ENCODE peak calls at places on chromosomes 2 and 18, in seven cellular contexts. One of them, this sample, is unnamed.

GRCh38 chr2:147572622-147573021 is 272.2 kb upstream of the ACVR2A start:
- DNase-seq in HCT116: no peak
- DNase-seq in CD8-positive, alpha-beta memory T cell: no peak
- DNase-seq in IMR-90: no peak
- DNase-seq in upper lobe of right lung: no peak
- DNase-seq in left lung: no peak
- DNase-seq in A549: no peak
- DNase-seq in this sample: no peak

GRCh38 chr2:158968396-158969161 is at the start of gene TANC1:
- DNase-seq in HCT116: peak
- DNase-seq in left lung: peak
- DNase-seq in IMR-90: peak
- DNase-seq in CD8-positive, alpha-beta memory T cell: peak
- DNase-seq in A549: peak
- DNase-seq in upper lobe of right lung: peak
- DNase-seq in this sample: peak

GRCh38 chr2:162403884-162404283 is 60.0 kb downstream of the GCA start:
- DNase-seq in left lung: no peak
- DNase-seq in HCT116: no peak
- DNase-seq in CD8-positive, alpha-beta memory T cell: no peak
- DNase-seq in upper lobe of right lung: no peak
- DNase-seq in IMR-90: peak
- DNase-seq in A549: no peak
- DNase-seq in this sample: no peak

GRCh38 chr2:144111443-144111842 is 408.5 kb downstream of the ZEB2 start:
- DNase-seq in HCT116: no peak
- DNase-seq in A549: no peak
- DNase-seq in CD8-positive, alpha-beta memory T cell: no peak
- DNase-seq in left lung: no peak
- DNase-seq in IMR-90: peak
- DNase-seq in upper lobe of right lung: no peak
- DNase-seq in this sample: no peak

GRCh38 chr2:86185517-86186212 is 9.6 kb downstream of the IMMT start:
- DNase-seq in HCT116: no peak
- DNase-seq in IMR-90: no peak
- DNase-seq in upper lobe of right lung: no peak
- DNase-seq in left lung: no peak
- DNase-seq in CD8-positive, alpha-beta memory T cell: peak
- DNase-seq in A549: no peak
- DNase-seq in this sample: peak

GRCh38 chr2:162072181-162072702 is 1.8 kb downstream of the DPP4 start:
- DNase-seq in left lung: no peak
- DNase-seq in CD8-positive, alpha-beta memory T cell: no peak
- DNase-seq in upper lobe of right lung: no peak
- DNase-seq in A549: no peak
- DNase-seq in IMR-90: peak
- DNase-seq in HCT116: no peak
- DNase-seq in this sample: peak

GRCh38 chr18:26719909-26720308 is 145.6 kb downstream of the AQP4 start:
- DNase-seq in left lung: no peak
- DNase-seq in upper lobe of right lung: no peak
- DNase-seq in A549: no peak
- DNase-seq in CD8-positive, alpha-beta memory T cell: no peak
- DNase-seq in HCT116: no peak
- DNase-seq in IMR-90: no peak
- DNase-seq in this sample: no peak

GRCh38 chr2:65800998-65801397 is 368.6 kb upstream of the SPRED2 start:
- DNase-seq in A549: peak
- DNase-seq in HCT116: peak
- DNase-seq in left lung: no peak
- DNase-seq in CD8-positive, alpha-beta memory T cell: no peak
- DNase-seq in upper lobe of right lung: no peak
- DNase-seq in IMR-90: peak
- DNase-seq in this sample: peak

GRCh38 chr2:28994679-28995078 is 13.6 kb downstream of the TOGARAM2 start:
- DNase-seq in left lung: no peak
- DNase-seq in CD8-positive, alpha-beta memory T cell: no peak
- DNase-seq in upper lobe of right lung: no peak
- DNase-seq in HCT116: no peak
- DNase-seq in IMR-90: no peak
- DNase-seq in A549: no peak
- DNase-seq in this sample: no peak

GRCh38 chr2:72953976-72954375 is 36.7 kb downstream of the EMX1 start:
- DNase-seq in A549: no peak
- DNase-seq in IMR-90: no peak
- DNase-seq in left lung: no peak
- DNase-seq in HCT116: no peak
- DNase-seq in CD8-positive, alpha-beta memory T cell: no peak
- DNase-seq in upper lobe of right lung: no peak
- DNase-seq in this sample: peak

GRCh38 chr2:72953528-72953927 is 36.2 kb downstream of the EMX1 start:
- DNase-seq in CD8-positive, alpha-beta memory T cell: no peak
- DNase-seq in IMR-90: no peak
- DNase-seq in left lung: no peak
- DNase-seq in HCT116: no peak
- DNase-seq in A549: no peak
- DNase-seq in upper lobe of right lung: no peak
- DNase-seq in this sample: no peak

GRCh38 chr2:72955188-72956049 is 38.1 kb downstream of the EMX1 start:
- DNase-seq in A549: no peak
- DNase-seq in left lung: no peak
- DNase-seq in upper lobe of right lung: no peak
- DNase-seq in HCT116: no peak
- DNase-seq in IMR-90: no peak
- DNase-seq in CD8-positive, alpha-beta memory T cell: no peak
- DNase-seq in this sample: no peak

GRCh38 chr2:72956050-72956395 is 38.7 kb downstream of the EMX1 start:
- DNase-seq in upper lobe of right lung: no peak
- DNase-seq in A549: no peak
- DNase-seq in left lung: no peak
- DNase-seq in HCT116: no peak
- DNase-seq in CD8-positive, alpha-beta memory T cell: no peak
- DNase-seq in IMR-90: no peak
- DNase-seq in this sample: no peak

GRCh38 chr2:72954376-72955187 is 37.3 kb downstream of the EMX1 start:
- DNase-seq in left lung: no peak
- DNase-seq in IMR-90: no peak
- DNase-seq in upper lobe of right lung: no peak
- DNase-seq in HCT116: no peak
- DNase-seq in A549: no peak
- DNase-seq in CD8-positive, alpha-beta memory T cell: no peak
- DNase-seq in this sample: no peak
- H3K4me3 ChIP-seq in left lung: no peak
- H3K4me3 ChIP-seq in IMR-90: no peak
- H3K4me3 ChIP-seq in upper lobe of right lung: no peak
- H3K4me3 ChIP-seq in HCT116: no peak
- H3K4me3 ChIP-seq in A549: no peak
- H3K4me3 ChIP-seq in CD8-positive, alpha-beta memory T cell: peak
- H3K4me3 ChIP-seq in this sample: no peak

GRCh38 chr2:38719706-38720105 is 31.5 kb downstream of the SRSF7 start:
- DNase-seq in left lung: no peak
- DNase-seq in upper lobe of right lung: no peak
- DNase-seq in HCT116: no peak
- DNase-seq in IMR-90: no peak
- DNase-seq in CD8-positive, alpha-beta memory T cell: no peak
- DNase-seq in A549: no peak
- DNase-seq in this sample: no peak
- H3K27ac ChIP-seq in left lung: peak
- H3K27ac ChIP-seq in upper lobe of right lung: peak
- H3K27ac ChIP-seq in HCT116: no peak
- H3K27ac ChIP-seq in IMR-90: no peak
- H3K27ac ChIP-seq in CD8-positive, alpha-beta memory T cell: no peak
- H3K27ac ChIP-seq in A549: peak
- H3K27ac ChIP-seq in this sample: no peak

GRCh38 chr2:70938580-70938938 is 2.9 kb downstream of the ATP6V1B1 start:
- DNase-seq in left lung: no peak
- DNase-seq in IMR-90: no peak
- DNase-seq in upper lobe of right lung: peak
- DNase-seq in A549: no peak
- DNase-seq in CD8-positive, alpha-beta memory T cell: no peak
- DNase-seq in HCT116: no peak
- DNase-seq in this sample: no peak
- H3K4me3 ChIP-seq in left lung: no peak
- H3K4me3 ChIP-seq in IMR-90: no peak
- H3K4me3 ChIP-seq in upper lobe of right lung: no peak
- H3K4me3 ChIP-seq in A549: no peak
- H3K4me3 ChIP-seq in CD8-positive, alpha-beta memory T cell: no peak
- H3K4me3 ChIP-seq in HCT116: no peak
- H3K4me3 ChIP-seq in this sample: no peak

GRCh38 chr2:97717618-97718005 is 4.2 kb downstream of the ZAP70 start:
- DNase-seq in A549: no peak
- DNase-seq in IMR-90: no peak
- DNase-seq in upper lobe of right lung: no peak
- DNase-seq in HCT116: no peak
- DNase-seq in left lung: peak
- DNase-seq in CD8-positive, alpha-beta memory T cell: no peak
- DNase-seq in this sample: no peak
- H3K27ac ChIP-seq in A549: no peak
- H3K27ac ChIP-seq in IMR-90: no peak
- H3K27ac ChIP-seq in upper lobe of right lung: no peak
- H3K27ac ChIP-seq in HCT116: no peak
- H3K27ac ChIP-seq in left lung: no peak
- H3K27ac ChIP-seq in CD8-positive, alpha-beta memory T cell: peak
- H3K27ac ChIP-seq in this sample: peak

DNA sequence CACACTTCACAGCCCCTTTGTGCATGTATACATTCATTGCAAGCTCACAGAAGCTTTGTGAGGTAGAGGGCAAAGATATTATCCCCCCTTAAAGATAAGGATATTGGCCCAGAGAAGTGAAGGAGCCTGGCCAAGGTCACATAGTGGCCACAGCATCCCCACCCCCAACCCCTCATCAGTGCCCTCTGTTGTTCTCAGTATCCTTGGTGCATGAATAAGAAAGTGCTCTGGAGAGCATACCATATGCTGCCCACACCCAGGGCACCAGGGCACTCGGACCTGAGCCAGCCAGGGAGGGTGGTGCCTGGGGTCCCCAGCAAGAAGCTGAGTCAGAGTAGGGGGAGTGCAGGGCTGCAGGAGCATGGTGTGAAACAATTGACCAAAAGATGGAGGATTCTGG is 3.3 kb downstream of the DYSF start:
- DNase-seq in A549: no peak
- DNase-seq in left lung: no peak
- DNase-seq in upper lobe of right lung: no peak
- DNase-seq in HCT116: no peak
- DNase-seq in IMR-90: no peak
- DNase-seq in CD8-positive, alpha-beta memory T cell: no peak
- DNase-seq in this sample: peak
- H3K4me3 ChIP-seq in A549: no peak
- H3K4me3 ChIP-seq in left lung: peak
- H3K4me3 ChIP-seq in upper lobe of right lung: no peak
- H3K4me3 ChIP-seq in HCT116: no peak
- H3K4me3 ChIP-seq in IMR-90: no peak
- H3K4me3 ChIP-seq in CD8-positive, alpha-beta memory T cell: no peak
- H3K4me3 ChIP-seq in this sample: no peak

GRCh38 chr2:46801731-46802664 is 113.6 kb downstream of the MCFD2 start:
- DNase-seq in HCT116: no peak
- DNase-seq in upper lobe of right lung: no peak
- DNase-seq in CD8-positive, alpha-beta memory T cell: no peak
- DNase-seq in left lung: no peak
- DNase-seq in IMR-90: peak
- DNase-seq in A549: no peak
- DNase-seq in this sample: no peak

GRCh38 chr2:46804794-46805193 is 110.8 kb downstream of the MCFD2 start:
- DNase-seq in left lung: no peak
- DNase-seq in IMR-90: peak
- DNase-seq in upper lobe of right lung: no peak
- DNase-seq in A549: no peak
- DNase-seq in CD8-positive, alpha-beta memory T cell: no peak
- DNase-seq in HCT116: no peak
- DNase-seq in this sample: no peak

GRCh38 chr2:46803911-46804670 is 111.5 kb downstream of the MCFD2 start:
- DNase-seq in upper lobe of right lung: no peak
- DNase-seq in CD8-positive, alpha-beta memory T cell: no peak
- DNase-seq in HCT116: peak
- DNase-seq in A549: peak
- DNase-seq in IMR-90: peak
- DNase-seq in left lung: no peak
- DNase-seq in this sample: no peak

GRCh38 chr2:46802665-46803550 is 112.7 kb downstream of the MCFD2 start:
- DNase-seq in IMR-90: no peak
- DNase-seq in left lung: no peak
- DNase-seq in A549: no peak
- DNase-seq in upper lobe of right lung: no peak
- DNase-seq in HCT116: no peak
- DNase-seq in CD8-positive, alpha-beta memory T cell: no peak
- DNase-seq in this sample: peak

GRCh38 chr2:46803551-46803885 is 112.1 kb downstream of the MCFD2 start:
- DNase-seq in HCT116: no peak
- DNase-seq in A549: no peak
- DNase-seq in left lung: no peak
- DNase-seq in IMR-90: no peak
- DNase-seq in CD8-positive, alpha-beta memory T cell: no peak
- DNase-seq in upper lobe of right lung: no peak
- DNase-seq in this sample: no peak
- H3K27ac ChIP-seq in HCT116: peak
- H3K27ac ChIP-seq in A549: peak
- H3K27ac ChIP-seq in left lung: no peak
- H3K27ac ChIP-seq in IMR-90: peak
- H3K27ac ChIP-seq in CD8-positive, alpha-beta memory T cell: no peak
- H3K27ac ChIP-seq in upper lobe of right lung: no peak
- H3K27ac ChIP-seq in this sample: no peak

GRCh38 chr2:229865033-229865432 is 56.8 kb downstream of the TRIP12 start:
- DNase-seq in CD8-positive, alpha-beta memory T cell: no peak
- DNase-seq in HCT116: no peak
- DNase-seq in IMR-90: no peak
- DNase-seq in A549: no peak
- DNase-seq in upper lobe of right lung: no peak
- DNase-seq in left lung: no peak
- DNase-seq in this sample: no peak

GRCh38 chr2:229870903-229871650 is 50.7 kb downstream of the TRIP12 start:
- DNase-seq in left lung: no peak
- DNase-seq in A549: no peak
- DNase-seq in HCT116: no peak
- DNase-seq in IMR-90: peak
- DNase-seq in CD8-positive, alpha-beta memory T cell: no peak
- DNase-seq in upper lobe of right lung: no peak
- DNase-seq in this sample: no peak

GRCh38 chr2:229873123-229873581 is 48.7 kb downstream of the TRIP12 start:
- DNase-seq in upper lobe of right lung: no peak
- DNase-seq in A549: no peak
- DNase-seq in IMR-90: no peak
- DNase-seq in CD8-positive, alpha-beta memory T cell: no peak
- DNase-seq in HCT116: no peak
- DNase-seq in left lung: no peak
- DNase-seq in this sample: no peak

GRCh38 chr2:229869226-229869625 is 52.6 kb downstream of the TRIP12 start:
- DNase-seq in IMR-90: no peak
- DNase-seq in left lung: no peak
- DNase-seq in A549: no peak
- DNase-seq in upper lobe of right lung: no peak
- DNase-seq in CD8-positive, alpha-beta memory T cell: no peak
- DNase-seq in HCT116: no peak
- DNase-seq in this sample: no peak

DNA sequence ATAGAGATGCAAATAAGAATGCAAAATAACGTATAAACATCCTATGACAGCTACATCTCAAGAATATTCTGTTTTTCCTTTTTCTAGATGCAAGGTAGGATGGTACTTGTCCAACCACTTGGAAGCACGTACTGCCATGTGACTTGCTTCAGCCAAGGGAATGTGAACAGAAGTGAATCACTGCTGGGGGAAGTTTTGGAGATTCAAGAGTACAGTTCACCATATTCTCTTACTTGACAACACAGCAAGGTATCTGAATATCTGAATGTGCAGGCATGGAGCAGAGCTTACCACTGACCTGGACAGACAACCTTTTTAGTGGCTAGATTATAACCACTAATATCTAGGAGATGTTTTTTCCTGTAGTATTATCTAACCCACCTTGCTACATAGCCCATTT is 53.0 kb downstream of the TRIP12 start:
- DNase-seq in upper lobe of right lung: no peak
- DNase-seq in left lung: no peak
- DNase-seq in IMR-90: peak
- DNase-seq in HCT116: no peak
- DNase-seq in CD8-positive, alpha-beta memory T cell: no peak
- DNase-seq in A549: no peak
- DNase-seq in this sample: no peak
- H3K4me3 ChIP-seq in upper lobe of right lung: no peak
- H3K4me3 ChIP-seq in left lung: no peak
- H3K4me3 ChIP-seq in IMR-90: no peak
- H3K4me3 ChIP-seq in HCT116: no peak
- H3K4me3 ChIP-seq in CD8-positive, alpha-beta memory T cell: no peak
- H3K4me3 ChIP-seq in A549: no peak
- H3K4me3 ChIP-seq in this sample: no peak

This sample was measured in small intestine.